ENCODE peak calls at places on chromosomes 6 and 20, in five cellular contexts. One of them, this sample, is unnamed.

GRCh38 chr6:52391599-52391998 is 28.5 kb upstream of the EFHC1 start:
- DNase-seq in heart right ventricle: no peak
- DNase-seq in ovary: no peak
- DNase-seq in cardiac muscle cell: no peak
- DNase-seq in heart left ventricle: no peak
- DNase-seq in this sample: no peak

GRCh38 chr20:1900321-1900791 is 5.1 kb downstream of the SIRPA start:
- DNase-seq in cardiac muscle cell: peak
- DNase-seq in ovary: peak
- DNase-seq in heart right ventricle: peak
- DNase-seq in heart left ventricle: peak
- DNase-seq in this sample: no peak

GRCh38 chr6:41346435-41346834 is 11.0 kb downstream of the NCR2 start:
- DNase-seq in heart left ventricle: no peak
- DNase-seq in ovary: no peak
- DNase-seq in heart right ventricle: no peak
- DNase-seq in cardiac muscle cell: peak
- DNase-seq in this sample: no peak

GRCh38 chr20:33081411-33082154 is 2.1 kb downstream of the BPIFB4 start:
- DNase-seq in ovary: no peak
- DNase-seq in heart left ventricle: no peak
- DNase-seq in cardiac muscle cell: no peak
- DNase-seq in heart right ventricle: no peak
- DNase-seq in this sample: no peak

GRCh38 chr6:150590448-150590847 is 9.2 kb upstream of the PLEKHG1 start:
- DNase-seq in cardiac muscle cell: no peak
- DNase-seq in heart right ventricle: no peak
- DNase-seq in ovary: no peak
- DNase-seq in heart left ventricle: no peak
- DNase-seq in this sample: no peak

GRCh38 chr6:138371720-138372119 is 6.0 kb upstream of the SMIM28 start:
- DNase-seq in cardiac muscle cell: peak
- DNase-seq in heart right ventricle: no peak
- DNase-seq in ovary: no peak
- DNase-seq in heart left ventricle: no peak
- DNase-seq in this sample: no peak

GRCh38 chr6:63527658-63528514 is 44.4 kb upstream of the LOC128125822 start:
- DNase-seq in cardiac muscle cell: peak
- DNase-seq in ovary: no peak
- DNase-seq in heart right ventricle: no peak
- DNase-seq in heart left ventricle: no peak
- DNase-seq in this sample: no peak

GRCh38 chr20:37350655-37351574 is 5.0 kb downstream of the SRC start:
- DNase-seq in ovary: no peak
- DNase-seq in cardiac muscle cell: peak
- DNase-seq in heart left ventricle: no peak
- DNase-seq in heart right ventricle: no peak
- DNase-seq in this sample: no peak

GRCh38 chr6:52815167-52816092 is 11.8 kb upstream of the GSTA1 start:
- DNase-seq in cardiac muscle cell: peak
- DNase-seq in ovary: peak
- DNase-seq in heart left ventricle: no peak
- DNase-seq in heart right ventricle: peak
- DNase-seq in this sample: no peak

GRCh38 chr6:85747654-85748053 is 105.0 kb upstream of the SYNCRIP start:
- DNase-seq in heart left ventricle: no peak
- DNase-seq in ovary: no peak
- DNase-seq in heart right ventricle: no peak
- DNase-seq in cardiac muscle cell: peak
- DNase-seq in this sample: no peak

GRCh38 chr6:31576897-31577341 is 1.6 kb downstream of the TNF start:
- DNase-seq in ovary: no peak
- DNase-seq in heart right ventricle: no peak
- DNase-seq in heart left ventricle: no peak
- DNase-seq in cardiac muscle cell: no peak
- DNase-seq in this sample: no peak

GRCh38 chr6:31578058-31578457 is 2.7 kb downstream of the TNF start:
- DNase-seq in ovary: no peak
- DNase-seq in heart left ventricle: no peak
- DNase-seq in cardiac muscle cell: no peak
- DNase-seq in heart right ventricle: no peak
- DNase-seq in this sample: no peak

GRCh38 chr6:31579119-31579505 is 3.1 kb downstream of the LTB start:
- DNase-seq in heart left ventricle: no peak
- DNase-seq in heart right ventricle: no peak
- DNase-seq in cardiac muscle cell: no peak
- DNase-seq in ovary: no peak
- DNase-seq in this sample: no peak

GRCh38 chr6:31579546-31580445 is 2.4 kb downstream of the LTB start:
- DNase-seq in ovary: no peak
- DNase-seq in cardiac muscle cell: no peak
- DNase-seq in heart left ventricle: no peak
- DNase-seq in heart right ventricle: no peak
- DNase-seq in this sample: no peak

DNA sequence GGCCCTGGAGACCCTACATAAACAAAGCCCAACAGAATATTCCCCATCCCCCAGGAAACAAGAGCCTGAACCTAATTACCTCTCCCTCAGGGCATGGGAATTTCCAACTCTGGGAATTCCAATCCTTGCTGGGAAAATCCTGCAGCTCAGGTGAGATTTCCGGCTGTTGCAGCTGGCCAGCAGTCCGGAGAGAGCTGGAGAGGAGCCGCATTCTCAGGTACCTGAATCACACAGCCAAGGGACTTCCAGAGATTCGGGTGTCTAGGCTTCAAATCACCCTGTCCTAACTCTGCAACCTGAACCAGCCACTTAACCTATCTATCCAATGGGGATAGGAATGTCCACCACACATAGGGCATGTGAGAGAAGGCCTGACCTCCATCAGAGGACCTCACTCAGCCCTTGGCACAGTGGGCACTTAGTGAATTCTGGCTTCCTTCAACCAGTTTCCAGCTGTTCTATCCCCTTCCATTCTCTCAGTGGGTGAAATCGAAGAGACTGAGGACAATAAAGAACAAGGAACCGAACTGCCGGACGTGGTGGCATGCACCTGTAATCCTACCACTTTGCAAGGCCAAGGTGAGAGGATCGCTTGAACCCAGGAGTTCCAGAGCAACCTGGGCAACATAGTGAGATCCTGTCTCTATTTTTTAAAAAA is 3.2 kb downstream of the TNF start:
- DNase-seq in ovary: no peak
- DNase-seq in cardiac muscle cell: no peak
- DNase-seq in heart left ventricle: no peak
- DNase-seq in heart right ventricle: no peak
- DNase-seq in this sample: no peak
- H3K4me3 ChIP-seq in ovary: no peak
- H3K4me3 ChIP-seq in cardiac muscle cell: no peak
- H3K4me3 ChIP-seq in heart left ventricle: no peak
- H3K4me3 ChIP-seq in heart right ventricle: no peak
- H3K4me3 ChIP-seq in this sample: no peak

DNA sequence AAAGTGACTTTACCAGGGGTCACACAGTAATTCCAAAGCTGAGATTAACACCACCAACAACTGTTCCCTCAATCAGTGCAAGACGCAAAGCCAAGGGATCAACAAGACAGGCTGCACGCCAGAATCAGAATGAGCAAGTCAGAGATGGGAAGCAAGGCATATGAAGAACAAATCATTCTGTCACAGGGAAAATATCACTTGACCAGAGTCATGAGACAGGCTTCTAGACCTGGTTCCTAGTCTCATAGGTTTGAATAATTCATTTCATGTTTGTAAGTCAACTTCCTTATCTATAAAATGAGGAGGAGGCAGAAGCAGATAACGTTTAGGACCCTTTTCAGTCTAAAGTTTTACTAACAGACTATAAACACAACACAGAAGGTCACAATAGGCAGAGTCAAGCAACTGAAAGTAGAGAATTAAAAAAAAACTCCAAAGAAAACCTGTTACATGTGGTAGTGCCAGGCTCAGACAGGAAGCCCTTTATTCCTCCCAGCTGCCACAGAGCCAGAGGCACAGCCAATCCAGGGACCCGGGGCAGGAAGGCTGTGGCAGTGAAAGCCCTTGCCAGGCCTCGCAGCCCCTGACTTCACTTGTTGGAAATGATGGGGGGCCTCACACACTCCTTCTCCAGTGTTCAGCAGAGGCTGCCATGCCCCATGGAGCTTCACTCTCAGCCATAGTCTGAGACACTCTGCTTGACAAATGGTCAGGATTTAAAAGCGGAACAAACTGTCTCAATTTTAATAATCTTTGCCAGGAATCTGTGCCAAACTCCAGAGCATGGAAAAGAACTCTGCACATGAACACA is 29.2 kb upstream of the DST start:
- DNase-seq in cardiac muscle cell: peak
- DNase-seq in ovary: peak
- DNase-seq in heart right ventricle: no peak
- DNase-seq in heart left ventricle: no peak
- DNase-seq in this sample: peak
- H3K27ac ChIP-seq in cardiac muscle cell: no peak
- H3K27ac ChIP-seq in ovary: no peak
- H3K27ac ChIP-seq in heart right ventricle: peak
- H3K27ac ChIP-seq in heart left ventricle: peak
- H3K27ac ChIP-seq in this sample: peak

GRCh38 chr20:3167738-3168078 is 5.6 kb downstream of the LZTS3 start:
- DNase-seq in cardiac muscle cell: no peak
- DNase-seq in ovary: no peak
- DNase-seq in heart right ventricle: no peak
- DNase-seq in heart left ventricle: no peak
- DNase-seq in this sample: peak
- H3K4me3 ChIP-seq in cardiac muscle cell: no peak
- H3K4me3 ChIP-seq in ovary: no peak
- H3K4me3 ChIP-seq in heart right ventricle: peak
- H3K4me3 ChIP-seq in heart left ventricle: no peak
- H3K4me3 ChIP-seq in this sample: no peak

DNA sequence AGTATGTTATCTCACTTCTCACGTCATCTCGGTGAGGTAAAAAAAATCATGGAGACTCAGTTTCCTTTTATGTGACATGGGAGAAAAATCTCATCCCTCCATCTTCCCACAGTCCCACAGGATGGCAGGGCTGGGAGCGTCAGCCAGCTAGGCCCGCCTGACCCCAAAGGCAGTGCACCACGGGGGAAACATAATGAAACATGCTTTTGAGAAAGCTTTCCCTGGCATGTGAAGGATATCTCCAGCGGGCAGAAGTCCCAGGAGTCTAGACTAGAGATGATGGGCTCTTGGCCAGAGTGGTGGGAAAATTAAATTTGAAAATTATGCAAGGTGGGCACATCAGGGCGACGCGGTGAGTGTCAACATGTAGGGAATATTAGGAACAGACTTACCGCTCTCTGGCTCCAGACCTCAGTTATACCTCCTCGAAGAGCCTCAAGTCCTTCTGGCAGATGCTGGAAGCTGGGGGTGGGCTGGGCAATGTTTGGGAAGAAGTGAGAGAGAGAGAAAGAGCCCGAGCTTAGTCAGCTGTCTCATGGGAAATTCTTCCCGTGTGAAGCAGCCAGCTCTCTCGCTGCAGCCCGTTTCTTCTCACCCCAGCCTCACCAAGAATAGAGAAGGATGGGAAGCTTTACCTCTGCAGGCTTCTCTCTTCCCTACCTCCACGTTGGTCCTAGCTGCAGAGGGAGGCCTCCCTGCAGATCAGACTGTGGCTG is 52.3 kb downstream of the MOCS1 start:
- DNase-seq in heart left ventricle: peak
- DNase-seq in heart right ventricle: no peak
- DNase-seq in ovary: peak
- DNase-seq in cardiac muscle cell: peak
- DNase-seq in this sample: peak
- H3K27ac ChIP-seq in heart left ventricle: peak
- H3K27ac ChIP-seq in heart right ventricle: no peak
- H3K27ac ChIP-seq in ovary: no peak
- H3K27ac ChIP-seq in cardiac muscle cell: no peak
- H3K27ac ChIP-seq in this sample: peak

GRCh38 chr20:4571759-4572531 is 149.8 kb upstream of the PRND start:
- DNase-seq in ovary: no peak
- DNase-seq in cardiac muscle cell: no peak
- DNase-seq in heart right ventricle: no peak
- DNase-seq in heart left ventricle: no peak
- DNase-seq in this sample: no peak

GRCh38 chr20:4574356-4574690 is 147.4 kb upstream of the PRND start:
- DNase-seq in ovary: no peak
- DNase-seq in heart right ventricle: no peak
- DNase-seq in cardiac muscle cell: no peak
- DNase-seq in heart left ventricle: no peak
- DNase-seq in this sample: no peak

GRCh38 chr20:4569882-4570281 is 151.8 kb upstream of the PRND start:
- DNase-seq in ovary: no peak
- DNase-seq in heart right ventricle: no peak
- DNase-seq in cardiac muscle cell: no peak
- DNase-seq in heart left ventricle: no peak
- DNase-seq in this sample: no peak

GRCh38 chr20:4578375-4578774 is 143.3 kb upstream of the PRND start:
- DNase-seq in heart left ventricle: no peak
- DNase-seq in ovary: no peak
- DNase-seq in heart right ventricle: no peak
- DNase-seq in cardiac muscle cell: no peak
- DNase-seq in this sample: no peak

GRCh38 chr20:4573564-4574355 is 147.9 kb upstream of the PRND start:
- DNase-seq in heart left ventricle: no peak
- DNase-seq in cardiac muscle cell: peak
- DNase-seq in heart right ventricle: no peak
- DNase-seq in ovary: no peak
- DNase-seq in this sample: no peak
- H3K4me3 ChIP-seq in heart left ventricle: no peak
- H3K4me3 ChIP-seq in cardiac muscle cell: no peak
- H3K4me3 ChIP-seq in heart right ventricle: no peak
- H3K4me3 ChIP-seq in ovary: no peak
- H3K4me3 ChIP-seq in this sample: no peak